ENCODE peak calls at places on chromosome 5, in ten cellular contexts. One of them, this sample, is unnamed.
A peak's percentile ranks its signal among the peaks of the same experiment; 100 is the strongest.

GRCh38 chr5:606526-607399 is 5.4 kb upstream of the CEP72 start:
- DNase-seq in HCT116: no peak
- DNase-seq in SK-N-SH: no peak
- DNase-seq in K562: no peak
- DNase-seq in WTC11: no peak
- DNase-seq in GM12878: no peak
- DNase-seq in A549: no peak
- DNase-seq in endothelial cell of umbilical vein: no peak
- DNase-seq in H1: no peak
- DNase-seq in HepG2: no peak
- DNase-seq in this sample: no peak

GRCh38 chr5:78698218-78698751 is 49.7 kb upstream of the LHFPL2 start:
- DNase-seq in HCT116: no peak
- DNase-seq in SK-N-SH: no peak
- DNase-seq in K562: no peak
- DNase-seq in WTC11: no peak
- DNase-seq in GM12878: no peak
- DNase-seq in A549: no peak
- DNase-seq in endothelial cell of umbilical vein: peak; percentile 12
- DNase-seq in H1: no peak
- DNase-seq in HepG2: no peak
- DNase-seq in this sample: no peak

GRCh38 chr5:41794478-41794877 is 75.7 kb downstream of the OXCT1 start:
- DNase-seq in HCT116: peak; percentile 19
- DNase-seq in SK-N-SH: no peak
- DNase-seq in K562: peak; percentile 16
- DNase-seq in WTC11: no peak
- DNase-seq in GM12878: no peak
- DNase-seq in A549: peak; percentile 64
- DNase-seq in endothelial cell of umbilical vein: peak; percentile 95
- DNase-seq in H1: no peak
- DNase-seq in HepG2: peak; percentile 3
- DNase-seq in this sample: no peak

GRCh38 chr5:126970517-126971017 is 59.8 kb downstream of the MARCHF3 start:
- DNase-seq in HCT116: no peak
- DNase-seq in SK-N-SH: no peak
- DNase-seq in K562: peak; percentile 47
- DNase-seq in WTC11: no peak
- DNase-seq in GM12878: no peak
- DNase-seq in A549: no peak
- DNase-seq in endothelial cell of umbilical vein: peak; percentile 86
- DNase-seq in H1: no peak
- DNase-seq in HepG2: no peak
- DNase-seq in this sample: peak; percentile 15

GRCh38 chr5:159419567-159419966 is 89.3 kb upstream of the IL12B start:
- DNase-seq in HCT116: no peak
- DNase-seq in SK-N-SH: peak; percentile 36
- DNase-seq in K562: peak; percentile 5
- DNase-seq in WTC11: no peak
- DNase-seq in GM12878: no peak
- DNase-seq in A549: peak; percentile 39
- DNase-seq in endothelial cell of umbilical vein: no peak
- DNase-seq in H1: no peak
- DNase-seq in HepG2: peak; percentile 18
- DNase-seq in this sample: no peak

GRCh38 chr5:69188811-69189161 is 597 bp upstream of the CENPH start:
- DNase-seq in HCT116: no peak
- DNase-seq in SK-N-SH: no peak
- DNase-seq in K562: no peak
- DNase-seq in WTC11: no peak
- DNase-seq in GM12878: no peak
- DNase-seq in A549: no peak
- DNase-seq in endothelial cell of umbilical vein: no peak
- DNase-seq in H1: no peak
- DNase-seq in HepG2: no peak
- DNase-seq in this sample: no peak

GRCh38 chr5:80990971-80991370 is 30.8 kb downstream of the RASGRF2 start:
- DNase-seq in HCT116: no peak
- DNase-seq in SK-N-SH: no peak
- DNase-seq in K562: no peak
- DNase-seq in WTC11: peak; percentile 22
- DNase-seq in GM12878: no peak
- DNase-seq in A549: no peak
- DNase-seq in endothelial cell of umbilical vein: no peak
- DNase-seq in H1: no peak
- DNase-seq in HepG2: peak; percentile 20
- DNase-seq in this sample: no peak

GRCh38 chr5:141039517-141039916 is 11.7 kb upstream of the PCDHB1 start:
- DNase-seq in HCT116: no peak
- DNase-seq in SK-N-SH: peak; percentile 38
- DNase-seq in K562: no peak
- DNase-seq in WTC11: no peak
- DNase-seq in GM12878: no peak
- DNase-seq in A549: peak; percentile 35
- DNase-seq in endothelial cell of umbilical vein: no peak
- DNase-seq in H1: no peak
- DNase-seq in HepG2: no peak
- DNase-seq in this sample: no peak

GRCh38 chr5:53170748-53171349 is 61.3 kb upstream of the MOCS2 start:
- DNase-seq in HCT116: peak; percentile 32
- DNase-seq in SK-N-SH: peak; percentile 30
- DNase-seq in K562: peak; percentile 46
- DNase-seq in WTC11: peak; percentile 12
- DNase-seq in GM12878: no peak
- DNase-seq in A549: peak; percentile 54
- DNase-seq in endothelial cell of umbilical vein: peak; percentile 43
- DNase-seq in H1: no peak
- DNase-seq in HepG2: peak; percentile 23
- DNase-seq in this sample: peak; percentile 23

GRCh38 chr5:167232675-167233074 is 1058.8 kb upstream of the WWC1 start:
- DNase-seq in HCT116: no peak
- DNase-seq in SK-N-SH: no peak
- DNase-seq in K562: no peak
- DNase-seq in WTC11: no peak
- DNase-seq in GM12878: no peak
- DNase-seq in A549: no peak
- DNase-seq in endothelial cell of umbilical vein: no peak
- DNase-seq in H1: no peak
- DNase-seq in HepG2: no peak
- DNase-seq in this sample: peak; percentile 13

GRCh38 chr5:73540192-73540591 is 25.2 kb downstream of the ANKRA2 start:
- DNase-seq in HCT116: no peak
- DNase-seq in SK-N-SH: no peak
- DNase-seq in K562: peak; percentile 12
- DNase-seq in WTC11: no peak
- DNase-seq in GM12878: no peak
- DNase-seq in A549: peak; percentile 35
- DNase-seq in endothelial cell of umbilical vein: peak; percentile 38
- DNase-seq in H1: no peak
- DNase-seq in HepG2: peak; percentile 50
- DNase-seq in this sample: no peak

GRCh38 chr5:76701298-76701697 is 14.6 kb upstream of the F2R start:
- DNase-seq in HCT116: no peak
- DNase-seq in SK-N-SH: no peak
- DNase-seq in K562: no peak
- DNase-seq in WTC11: no peak
- DNase-seq in GM12878: no peak
- DNase-seq in A549: peak; percentile 71
- DNase-seq in endothelial cell of umbilical vein: peak; percentile 45
- DNase-seq in H1: no peak
- DNase-seq in HepG2: peak; percentile 28
- DNase-seq in this sample: no peak

GRCh38 chr5:62614355-62614754 is 35.7 kb downstream of the LRRC70 start:
- DNase-seq in HCT116: no peak
- DNase-seq in SK-N-SH: no peak
- DNase-seq in K562: no peak
- DNase-seq in WTC11: no peak
- DNase-seq in GM12878: no peak
- DNase-seq in A549: no peak
- DNase-seq in endothelial cell of umbilical vein: no peak
- DNase-seq in H1: no peak
- DNase-seq in HepG2: no peak
- DNase-seq in this sample: no peak

GRCh38 chr5:140356878-140357730 is 2.9 kb upstream of the SLC4A9 start:
- DNase-seq in HCT116: no peak
- DNase-seq in SK-N-SH: no peak
- DNase-seq in K562: no peak
- DNase-seq in WTC11: no peak
- DNase-seq in GM12878: no peak
- DNase-seq in A549: no peak
- DNase-seq in endothelial cell of umbilical vein: no peak
- DNase-seq in H1: no peak
- DNase-seq in HepG2: no peak
- DNase-seq in this sample: no peak

GRCh38 chr5:16618138-16618897 is 1.5 kb upstream of the RETREG1 start:
- DNase-seq in HCT116: no peak
- DNase-seq in SK-N-SH: peak; percentile 22
- DNase-seq in K562: no peak
- DNase-seq in WTC11: no peak
- DNase-seq in GM12878: no peak
- DNase-seq in A549: no peak
- DNase-seq in endothelial cell of umbilical vein: no peak
- DNase-seq in H1: no peak
- DNase-seq in HepG2: no peak
- DNase-seq in this sample: no peak

GRCh38 chr5:53825926-53826325 is 265.5 kb downstream of the NDUFS4 start:
- DNase-seq in HCT116: no peak
- DNase-seq in SK-N-SH: no peak
- DNase-seq in K562: no peak
- DNase-seq in WTC11: no peak
- DNase-seq in GM12878: no peak
- DNase-seq in A549: no peak
- DNase-seq in endothelial cell of umbilical vein: no peak
- DNase-seq in H1: no peak
- DNase-seq in HepG2: no peak
- DNase-seq in this sample: no peak

GRCh38 chr5:34627794-34628193 is 28.3 kb upstream of the RAI14 start:
- DNase-seq in HCT116: no peak
- DNase-seq in SK-N-SH: no peak
- DNase-seq in K562: no peak
- DNase-seq in WTC11: no peak
- DNase-seq in GM12878: no peak
- DNase-seq in A549: no peak
- DNase-seq in endothelial cell of umbilical vein: peak; percentile 87
- DNase-seq in H1: no peak
- DNase-seq in HepG2: no peak
- DNase-seq in this sample: no peak

GRCh38 chr5:161757223-161757622 is 71.7 kb downstream of the GABRA6 start:
- DNase-seq in HCT116: no peak
- DNase-seq in SK-N-SH: no peak
- DNase-seq in K562: no peak
- DNase-seq in WTC11: no peak
- DNase-seq in GM12878: no peak
- DNase-seq in A549: no peak
- DNase-seq in endothelial cell of umbilical vein: no peak
- DNase-seq in H1: no peak
- DNase-seq in HepG2: no peak
- DNase-seq in this sample: no peak

DNA sequence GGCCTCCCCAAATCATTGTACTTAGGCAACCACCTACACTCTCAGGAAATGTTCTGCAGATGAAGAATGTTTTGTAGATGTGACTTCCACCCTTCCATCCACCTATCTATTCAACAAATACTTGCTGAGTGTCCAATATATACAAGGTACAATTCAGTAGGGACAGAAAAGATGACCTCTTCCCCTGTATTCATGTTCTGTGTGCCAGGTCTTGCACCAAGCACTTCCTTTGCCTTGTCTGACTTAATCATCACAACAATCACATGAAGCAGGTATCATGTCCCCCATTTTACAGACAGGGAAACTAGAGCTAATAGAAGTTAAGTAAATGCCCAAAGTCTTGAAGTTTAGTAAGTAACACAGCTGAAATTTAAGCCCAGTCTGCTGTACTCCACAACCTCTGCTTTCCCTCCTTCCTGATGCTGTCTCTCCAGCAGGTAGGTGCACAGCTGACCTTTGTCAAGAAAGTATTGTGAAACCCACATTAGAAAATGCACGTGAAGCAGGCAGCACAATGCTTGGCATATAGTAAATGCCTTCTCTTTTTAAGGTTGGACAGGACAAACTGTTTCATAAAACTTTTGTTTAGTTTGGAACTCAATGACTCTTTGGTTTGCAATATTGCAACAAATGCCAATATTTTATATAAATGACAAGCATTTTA is 296.5 kb downstream of the DEPDC1B start:
- DNase-seq in HCT116: no peak
- DNase-seq in SK-N-SH: no peak
- DNase-seq in K562: no peak
- DNase-seq in WTC11: no peak
- DNase-seq in GM12878: no peak
- DNase-seq in A549: no peak
- DNase-seq in endothelial cell of umbilical vein: no peak
- DNase-seq in H1: no peak
- DNase-seq in HepG2: peak; percentile 65
- DNase-seq in this sample: no peak
- TF ChIP-seq MAX in HCT116: no peak
- TF ChIP-seq MAX in SK-N-SH: no peak
- TF ChIP-seq MAX in K562: no peak
- TF ChIP-seq MAX in WTC11: no peak
- TF ChIP-seq MAX in GM12878: no peak
- TF ChIP-seq MAX in A549: no peak
- TF ChIP-seq MAX in endothelial cell of umbilical vein: no peak
- TF ChIP-seq MAX in H1: no peak
- TF ChIP-seq MAX in HepG2: no peak
- TF ChIP-seq MAX in this sample: no peak

GRCh38 chr5:147963436-147963835 is 57.1 kb upstream of the C5orf46 start:
- DNase-seq in HCT116: no peak
- DNase-seq in SK-N-SH: no peak
- DNase-seq in K562: no peak
- DNase-seq in WTC11: no peak
- DNase-seq in GM12878: no peak
- DNase-seq in A549: no peak
- DNase-seq in endothelial cell of umbilical vein: peak; percentile 59
- DNase-seq in H1: no peak
- DNase-seq in HepG2: no peak
- DNase-seq in this sample: no peak
- TF ChIP-seq MAX in HCT116: no peak
- TF ChIP-seq MAX in SK-N-SH: no peak
- TF ChIP-seq MAX in K562: no peak
- TF ChIP-seq MAX in WTC11: no peak
- TF ChIP-seq MAX in GM12878: no peak
- TF ChIP-seq MAX in A549: no peak
- TF ChIP-seq MAX in endothelial cell of umbilical vein: no peak
- TF ChIP-seq MAX in H1: no peak
- TF ChIP-seq MAX in HepG2: no peak
- TF ChIP-seq MAX in this sample: no peak

GRCh38 chr5:148697177-148697820 is 43.0 kb upstream of the HTR4 start:
- DNase-seq in HCT116: no peak
- DNase-seq in SK-N-SH: no peak
- DNase-seq in K562: peak; percentile 63
- DNase-seq in WTC11: no peak
- DNase-seq in GM12878: no peak
- DNase-seq in A549: no peak
- DNase-seq in endothelial cell of umbilical vein: peak; percentile 50
- DNase-seq in H1: no peak
- DNase-seq in HepG2: no peak
- DNase-seq in this sample: no peak
- TF ChIP-seq MAX in HCT116: no peak
- TF ChIP-seq MAX in SK-N-SH: no peak
- TF ChIP-seq MAX in K562: no peak
- TF ChIP-seq MAX in WTC11: no peak
- TF ChIP-seq MAX in GM12878: no peak
- TF ChIP-seq MAX in A549: no peak
- TF ChIP-seq MAX in endothelial cell of umbilical vein: no peak
- TF ChIP-seq MAX in H1: no peak
- TF ChIP-seq MAX in HepG2: no peak
- TF ChIP-seq MAX in this sample: no peak

GRCh38 chr5:172891716-172892421 is 57.8 kb downstream of the ERGIC1 start:
- DNase-seq in HCT116: no peak
- DNase-seq in SK-N-SH: no peak
- DNase-seq in K562: no peak
- DNase-seq in WTC11: no peak
- DNase-seq in GM12878: no peak
- DNase-seq in A549: peak; percentile 66
- DNase-seq in endothelial cell of umbilical vein: peak; percentile 91
- DNase-seq in H1: no peak
- DNase-seq in HepG2: no peak
- DNase-seq in this sample: no peak
- TF ChIP-seq MAX in HCT116: no peak
- TF ChIP-seq MAX in SK-N-SH: no peak
- TF ChIP-seq MAX in K562: no peak
- TF ChIP-seq MAX in WTC11: no peak
- TF ChIP-seq MAX in GM12878: no peak
- TF ChIP-seq MAX in A549: no peak
- TF ChIP-seq MAX in endothelial cell of umbilical vein: no peak
- TF ChIP-seq MAX in H1: no peak
- TF ChIP-seq MAX in HepG2: no peak
- TF ChIP-seq MAX in this sample: no peak

This sample was measured in NB4.